ENCODE peak calls at places on chromosomes 12 and 14, in nine cellular contexts. One of them, this sample, is unnamed.

GRCh38 chr14:80982711-80983110 is 27.3 kb downstream of the TSHR start:
- DNase-seq in psoas muscle: no peak
- DNase-seq in colonic mucosa: no peak
- DNase-seq in heart right ventricle: no peak
- DNase-seq in Peyer's patch: no peak
- DNase-seq in mammary epithelial cell: no peak
- DNase-seq in CD8-positive, alpha-beta T cell: no peak
- DNase-seq in suprapubic skin: no peak
- DNase-seq in upper lobe of right lung: no peak
- DNase-seq in this sample: no peak

GRCh38 chr14:96639550-96639949 is 137.4 kb downstream of the PAPOLA start:
- DNase-seq in upper lobe of right lung: no peak
- DNase-seq in colonic mucosa: no peak
- DNase-seq in heart right ventricle: no peak
- DNase-seq in psoas muscle: no peak
- DNase-seq in suprapubic skin: no peak
- DNase-seq in mammary epithelial cell: no peak
- DNase-seq in Peyer's patch: no peak
- DNase-seq in CD8-positive, alpha-beta T cell: no peak
- DNase-seq in this sample: no peak

GRCh38 chr12:65232490-65233077 is 45.9 kb upstream of the MSRB3 start:
- DNase-seq in mammary epithelial cell: peak; percentile 11
- DNase-seq in suprapubic skin: no peak
- DNase-seq in CD8-positive, alpha-beta T cell: no peak
- DNase-seq in heart right ventricle: no peak
- DNase-seq in upper lobe of right lung: no peak
- DNase-seq in psoas muscle: no peak
- DNase-seq in colonic mucosa: no peak
- DNase-seq in Peyer's patch: no peak
- DNase-seq in this sample: no peak

GRCh38 chr14:92122351-92122677 is 545 bp downstream of the CPSF2 start:
- DNase-seq in Peyer's patch: no peak
- DNase-seq in suprapubic skin: no peak
- DNase-seq in colonic mucosa: peak; percentile 32
- DNase-seq in heart right ventricle: no peak
- DNase-seq in mammary epithelial cell: no peak
- DNase-seq in CD8-positive, alpha-beta T cell: no peak
- DNase-seq in upper lobe of right lung: no peak
- DNase-seq in psoas muscle: no peak
- DNase-seq in this sample: no peak

GRCh38 chr14:104306450-104307040 is 168.2 kb downstream of the KIF26A start:
- DNase-seq in mammary epithelial cell: no peak
- DNase-seq in suprapubic skin: peak; percentile 41
- DNase-seq in colonic mucosa: no peak
- DNase-seq in Peyer's patch: peak; percentile 37
- DNase-seq in CD8-positive, alpha-beta T cell: no peak
- DNase-seq in heart right ventricle: no peak
- DNase-seq in psoas muscle: peak; percentile 36
- DNase-seq in upper lobe of right lung: no peak
- DNase-seq in this sample: no peak

GRCh38 chr12:5204271-5204670 is 160.6 kb downstream of the KCNA5 start:
- DNase-seq in heart right ventricle: no peak
- DNase-seq in mammary epithelial cell: peak; percentile 24
- DNase-seq in colonic mucosa: no peak
- DNase-seq in upper lobe of right lung: no peak
- DNase-seq in suprapubic skin: no peak
- DNase-seq in CD8-positive, alpha-beta T cell: no peak
- DNase-seq in Peyer's patch: no peak
- DNase-seq in psoas muscle: no peak
- DNase-seq in this sample: no peak

GRCh38 chr12:58067610-58068387 is 126.4 kb downstream of the ATP23 start:
- DNase-seq in psoas muscle: no peak
- DNase-seq in suprapubic skin: no peak
- DNase-seq in mammary epithelial cell: peak; percentile 98
- DNase-seq in Peyer's patch: no peak
- DNase-seq in heart right ventricle: no peak
- DNase-seq in upper lobe of right lung: no peak
- DNase-seq in CD8-positive, alpha-beta T cell: no peak
- DNase-seq in colonic mucosa: no peak
- DNase-seq in this sample: no peak

GRCh38 chr14:20454359-20454644 is 310 bp downstream of the OSGEP start:
- DNase-seq in suprapubic skin: no peak
- DNase-seq in upper lobe of right lung: no peak
- DNase-seq in mammary epithelial cell: no peak
- DNase-seq in colonic mucosa: peak; percentile 90
- DNase-seq in Peyer's patch: no peak
- DNase-seq in heart right ventricle: no peak
- DNase-seq in psoas muscle: no peak
- DNase-seq in CD8-positive, alpha-beta T cell: peak; percentile 93
- DNase-seq in this sample: peak; percentile 79

GRCh38 chr14:89060191-89060590 is 235.7 kb downstream of the TTC8 start:
- DNase-seq in heart right ventricle: no peak
- DNase-seq in colonic mucosa: no peak
- DNase-seq in psoas muscle: no peak
- DNase-seq in suprapubic skin: no peak
- DNase-seq in mammary epithelial cell: no peak
- DNase-seq in upper lobe of right lung: no peak
- DNase-seq in Peyer's patch: no peak
- DNase-seq in CD8-positive, alpha-beta T cell: no peak
- DNase-seq in this sample: no peak

GRCh38 chr14:35403085-35403396 is 1.5 kb downstream of the NFKBIA start:
- DNase-seq in mammary epithelial cell: peak; percentile 56
- DNase-seq in heart right ventricle: peak; percentile 32
- DNase-seq in suprapubic skin: no peak
- DNase-seq in CD8-positive, alpha-beta T cell: no peak
- DNase-seq in psoas muscle: peak; percentile 82
- DNase-seq in Peyer's patch: peak; percentile 64
- DNase-seq in upper lobe of right lung: peak; percentile 76
- DNase-seq in colonic mucosa: no peak
- DNase-seq in this sample: no peak

GRCh38 chr14:38948171-38948570 is 154.9 kb downstream of the SEC23A start:
- DNase-seq in CD8-positive, alpha-beta T cell: no peak
- DNase-seq in upper lobe of right lung: no peak
- DNase-seq in psoas muscle: no peak
- DNase-seq in Peyer's patch: no peak
- DNase-seq in mammary epithelial cell: peak; percentile 85
- DNase-seq in suprapubic skin: no peak
- DNase-seq in heart right ventricle: no peak
- DNase-seq in colonic mucosa: no peak
- DNase-seq in this sample: no peak

GRCh38 chr14:75222208-75222701 is 45.8 kb upstream of the TMED10 start:
- DNase-seq in heart right ventricle: no peak
- DNase-seq in colonic mucosa: no peak
- DNase-seq in suprapubic skin: no peak
- DNase-seq in Peyer's patch: no peak
- DNase-seq in mammary epithelial cell: peak; percentile 95
- DNase-seq in psoas muscle: no peak
- DNase-seq in CD8-positive, alpha-beta T cell: no peak
- DNase-seq in upper lobe of right lung: peak; percentile 78
- DNase-seq in this sample: no peak

GRCh38 chr14:54000341-54000811 is 43.8 kb upstream of the BMP4 start:
- DNase-seq in Peyer's patch: no peak
- DNase-seq in colonic mucosa: no peak
- DNase-seq in CD8-positive, alpha-beta T cell: no peak
- DNase-seq in mammary epithelial cell: peak; percentile 25
- DNase-seq in suprapubic skin: no peak
- DNase-seq in heart right ventricle: no peak
- DNase-seq in psoas muscle: no peak
- DNase-seq in upper lobe of right lung: no peak
- DNase-seq in this sample: no peak

GRCh38 chr14:91872517-91873470 is 5.5 kb upstream of the TC2N start:
- DNase-seq in suprapubic skin: peak; percentile 91
- DNase-seq in CD8-positive, alpha-beta T cell: peak; percentile 77
- DNase-seq in upper lobe of right lung: peak; percentile 88
- DNase-seq in heart right ventricle: peak; percentile 64
- DNase-seq in Peyer's patch: peak; percentile 85
- DNase-seq in psoas muscle: peak; percentile 81
- DNase-seq in colonic mucosa: peak; percentile 92
- DNase-seq in mammary epithelial cell: peak; percentile 13
- DNase-seq in this sample: peak; percentile 94

GRCh38 chr14:103727313-103728000 is 11.8 kb downstream of the ZFYVE21 start:
- DNase-seq in Peyer's patch: peak; percentile 83
- DNase-seq in colonic mucosa: peak; percentile 65
- DNase-seq in mammary epithelial cell: no peak
- DNase-seq in CD8-positive, alpha-beta T cell: no peak
- DNase-seq in upper lobe of right lung: peak; percentile 84
- DNase-seq in heart right ventricle: peak; percentile 12
- DNase-seq in suprapubic skin: no peak
- DNase-seq in psoas muscle: peak; percentile 50
- DNase-seq in this sample: peak; percentile 75

GRCh38 chr12:96338852-96339478 is 61.3 kb downstream of the CDK17 start:
- DNase-seq in suprapubic skin: no peak
- DNase-seq in mammary epithelial cell: no peak
- DNase-seq in psoas muscle: no peak
- DNase-seq in heart right ventricle: no peak
- DNase-seq in Peyer's patch: peak; percentile 52
- DNase-seq in upper lobe of right lung: no peak
- DNase-seq in CD8-positive, alpha-beta T cell: no peak
- DNase-seq in colonic mucosa: no peak
- DNase-seq in this sample: no peak
- H3K9me3 ChIP-seq in suprapubic skin: peaks cover 5% of the 10 kb centered on the region
- H3K9me3 ChIP-seq in mammary epithelial cell: no peaks in the 10 kb centered on the region
- H3K9me3 ChIP-seq in psoas muscle: peaks cover 19% of the 10 kb centered on the region
- H3K9me3 ChIP-seq in heart right ventricle: peaks cover 30% of the 10 kb centered on the region
- H3K9me3 ChIP-seq in Peyer's patch: no peaks in the 10 kb centered on the region
- H3K9me3 ChIP-seq in upper lobe of right lung: peaks cover 5% of the 10 kb centered on the region
- H3K9me3 ChIP-seq in CD8-positive, alpha-beta T cell: no peaks in the 10 kb centered on the region
- H3K9me3 ChIP-seq in colonic mucosa: no peaks in the 10 kb centered on the region
- H3K9me3 ChIP-seq in this sample: no peaks in the 10 kb centered on the region

DNA sequence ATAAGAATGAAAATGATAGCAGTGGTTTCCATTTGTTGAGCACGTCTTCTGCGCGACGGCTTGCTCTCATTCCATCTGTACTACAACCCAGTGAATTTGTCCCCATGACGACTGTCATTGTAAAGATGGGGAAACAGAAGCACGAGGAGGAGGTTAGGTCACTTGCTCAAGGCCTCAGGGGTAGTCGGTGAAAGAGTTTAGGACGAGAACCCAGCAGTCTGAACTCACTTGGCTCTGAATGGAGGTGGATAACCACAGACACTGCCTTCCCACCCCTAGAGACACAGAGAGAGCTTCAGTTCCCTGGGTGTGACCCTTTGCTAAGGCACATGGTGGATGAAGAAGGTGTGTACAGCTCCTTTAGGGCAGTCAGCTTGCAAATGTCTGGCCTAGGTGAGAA is 30.9 kb upstream of the PLEKHG3 start:
- DNase-seq in psoas muscle: no peak
- DNase-seq in heart right ventricle: no peak
- DNase-seq in colonic mucosa: no peak
- DNase-seq in suprapubic skin: no peak
- DNase-seq in CD8-positive, alpha-beta T cell: no peak
- DNase-seq in upper lobe of right lung: no peak
- DNase-seq in Peyer's patch: no peak
- DNase-seq in mammary epithelial cell: no peak
- DNase-seq in this sample: no peak
- H3K27ac ChIP-seq in psoas muscle: peak overlapping the region; percentile 30
- H3K27ac ChIP-seq in heart right ventricle: peak overlapping the region; percentile 31
- H3K27ac ChIP-seq in colonic mucosa: no peak overlapping the region
- H3K27ac ChIP-seq in suprapubic skin: no peak overlapping the region
- H3K27ac ChIP-seq in CD8-positive, alpha-beta T cell: no peak overlapping the region
- H3K27ac ChIP-seq in upper lobe of right lung: peak overlapping the region; percentile 55
- H3K27ac ChIP-seq in Peyer's patch: no peak overlapping the region
- H3K27ac ChIP-seq in mammary epithelial cell: no peak overlapping the region
- H3K27ac ChIP-seq in this sample: no peak overlapping the region

GRCh38 chr12:132774646-132775275 is 13.1 kb upstream of the ANKLE2 start:
- DNase-seq in colonic mucosa: no peak
- DNase-seq in Peyer's patch: no peak
- DNase-seq in upper lobe of right lung: no peak
- DNase-seq in CD8-positive, alpha-beta T cell: no peak
- DNase-seq in heart right ventricle: no peak
- DNase-seq in psoas muscle: no peak
- DNase-seq in mammary epithelial cell: no peak
- DNase-seq in suprapubic skin: no peak
- DNase-seq in this sample: no peak

GRCh38 chr12:132774159-132774558 is 12.5 kb upstream of the ANKLE2 start:
- DNase-seq in suprapubic skin: no peak
- DNase-seq in upper lobe of right lung: no peak
- DNase-seq in psoas muscle: no peak
- DNase-seq in Peyer's patch: no peak
- DNase-seq in heart right ventricle: no peak
- DNase-seq in CD8-positive, alpha-beta T cell: no peak
- DNase-seq in colonic mucosa: no peak
- DNase-seq in mammary epithelial cell: no peak
- DNase-seq in this sample: no peak

GRCh38 chr12:132776816-132777568 is 15.4 kb upstream of the ANKLE2 start:
- DNase-seq in upper lobe of right lung: no peak
- DNase-seq in psoas muscle: peak; percentile 85
- DNase-seq in mammary epithelial cell: no peak
- DNase-seq in CD8-positive, alpha-beta T cell: no peak
- DNase-seq in heart right ventricle: peak; percentile 82
- DNase-seq in Peyer's patch: no peak
- DNase-seq in colonic mucosa: no peak
- DNase-seq in suprapubic skin: no peak
- DNase-seq in this sample: no peak

GRCh38 chr12:132777614-132778013 is 16.0 kb upstream of the ANKLE2 start:
- DNase-seq in CD8-positive, alpha-beta T cell: no peak
- DNase-seq in upper lobe of right lung: no peak
- DNase-seq in mammary epithelial cell: no peak
- DNase-seq in colonic mucosa: no peak
- DNase-seq in heart right ventricle: no peak
- DNase-seq in Peyer's patch: no peak
- DNase-seq in suprapubic skin: no peak
- DNase-seq in psoas muscle: no peak
- DNase-seq in this sample: no peak

GRCh38 chr12:132775502-132776233 is 14.0 kb upstream of the ANKLE2 start:
- DNase-seq in mammary epithelial cell: no peak
- DNase-seq in Peyer's patch: no peak
- DNase-seq in CD8-positive, alpha-beta T cell: no peak
- DNase-seq in psoas muscle: no peak
- DNase-seq in heart right ventricle: no peak
- DNase-seq in colonic mucosa: no peak
- DNase-seq in upper lobe of right lung: no peak
- DNase-seq in suprapubic skin: no peak
- DNase-seq in this sample: no peak
- H3K36me3 ChIP-seq in mammary epithelial cell: peaks cover 27% of the 10 kb centered on the region
- H3K36me3 ChIP-seq in Peyer's patch: peaks cover 96% of the 10 kb centered on the region
- H3K36me3 ChIP-seq in CD8-positive, alpha-beta T cell: peaks cover 53% of the 10 kb centered on the region
- H3K36me3 ChIP-seq in psoas muscle: peaks cover 85% of the 10 kb centered on the region
- H3K36me3 ChIP-seq in heart right ventricle: peaks cover 5% of the 10 kb centered on the region
- H3K36me3 ChIP-seq in colonic mucosa: peaks cover 22% of the 10 kb centered on the region
- H3K36me3 ChIP-seq in upper lobe of right lung: peaks cover 82% of the 10 kb centered on the region
- H3K36me3 ChIP-seq in suprapubic skin: peaks cover 95% of the 10 kb centered on the region
- H3K36me3 ChIP-seq in this sample: peaks cover 21% of the 10 kb centered on the region

DNA sequence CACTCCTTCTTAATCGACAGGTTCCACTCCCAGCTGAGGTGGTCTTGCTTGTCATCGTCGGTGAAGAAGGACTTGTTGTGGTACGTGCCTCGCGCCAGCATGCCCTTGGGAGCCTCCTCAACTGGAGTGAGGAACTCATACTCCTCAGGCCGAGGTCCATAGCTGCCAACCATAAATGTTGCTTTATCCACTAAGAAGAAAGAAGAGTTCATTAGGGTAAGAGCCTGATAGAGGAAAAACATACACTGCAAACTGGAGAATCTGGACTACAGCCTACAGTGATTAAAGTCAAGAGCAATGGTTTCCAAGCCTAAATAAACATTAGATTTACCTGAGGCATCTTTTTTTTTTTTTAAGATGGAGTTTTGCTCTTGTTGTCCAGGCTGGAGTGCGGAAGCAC is 4.2 kb upstream of the ERP27 start:
- DNase-seq in colonic mucosa: no peak
- DNase-seq in suprapubic skin: no peak
- DNase-seq in mammary epithelial cell: no peak
- DNase-seq in upper lobe of right lung: no peak
- DNase-seq in heart right ventricle: no peak
- DNase-seq in Peyer's patch: no peak
- DNase-seq in CD8-positive, alpha-beta T cell: no peak
- DNase-seq in psoas muscle: no peak
- DNase-seq in this sample: no peak
- H3K9me3 ChIP-seq in colonic mucosa: no peaks in the 10 kb centered on the region
- H3K9me3 ChIP-seq in suprapubic skin: no peaks in the 10 kb centered on the region
- H3K9me3 ChIP-seq in mammary epithelial cell: no peaks in the 10 kb centered on the region
- H3K9me3 ChIP-seq in upper lobe of right lung: no peaks in the 10 kb centered on the region
- H3K9me3 ChIP-seq in heart right ventricle: no peaks in the 10 kb centered on the region
- H3K9me3 ChIP-seq in Peyer's patch: no peaks in the 10 kb centered on the region
- H3K9me3 ChIP-seq in CD8-positive, alpha-beta T cell: no peaks in the 10 kb centered on the region
- H3K9me3 ChIP-seq in psoas muscle: no peaks in the 10 kb centered on the region
- H3K9me3 ChIP-seq in this sample: no peaks in the 10 kb centered on the region

This sample was measured in prostate gland.